ENCODE peak calls at places on chromosome 15, in four cellular contexts. B is uterus, E is tibial artery, K is colonic mucosa. Y is an unnamed sample. For H3K4me1, the result is how much of the 10 kb centered on the place peaks cover.

GRCh38 chr15:56608993-56609392 is 124.3 kb downstream of the ZNF280D start:
- DNase-seq in B (no peak), E (no peak), K (no peak), Y (no peak)

GRCh38 chr15:39242345-39242744 is 338.5 kb upstream of the THBS1 start:
- DNase-seq in E (peak), K (no peak), B (no peak), Y (peak)

GRCh38 chr15:100959066-100960050 is 40.2 kb downstream of the LRRK1 start:
- DNase-seq in K (no peak), E (no peak), B (no peak), Y (no peak)

GRCh38 chr15:38196116-38196515 is 56.5 kb upstream of the SPRED1 start:
- DNase-seq in B (no peak), E (no peak), K (no peak), Y (no peak)

GRCh38 chr15:101258238-101259144 is 6.6 kb upstream of the CHSY1 start:
- DNase-seq in B (peak), E (no peak), K (peak), Y (no peak)

GRCh38 chr15:74196175-74196574 is 6.4 kb downstream of the STRA6 start:
- DNase-seq in B (peak), E (peak), K (peak), Y (no peak)

GRCh38 chr15:99619712-99620111 is 53.9 kb downstream of the MEF2A start:
- DNase-seq in B (no peak), E (no peak), K (no peak), Y (no peak)

GRCh38 chr15:35038655-35039534 is 46.2 kb downstream of the NANOGP8 start:
- DNase-seq in K (no peak), B (no peak), E (no peak), Y (peak)

GRCh38 chr15:94305133-94305532 is 73.8 kb downstream of the MCTP2 start:
- DNase-seq in E (no peak), B (no peak), K (no peak), Y (no peak)

GRCh38 chr15:74901612-74902063 is 5.0 kb downstream of the FAM219B start:
- DNase-seq in B (peak), K (peak), E (peak), Y (peak)

GRCh38 chr15:89177633-89178306 is 43.6 kb downstream of the RLBP1 start:
- DNase-seq in B (peak), K (peak), E (peak), Y (peak)

DNA sequence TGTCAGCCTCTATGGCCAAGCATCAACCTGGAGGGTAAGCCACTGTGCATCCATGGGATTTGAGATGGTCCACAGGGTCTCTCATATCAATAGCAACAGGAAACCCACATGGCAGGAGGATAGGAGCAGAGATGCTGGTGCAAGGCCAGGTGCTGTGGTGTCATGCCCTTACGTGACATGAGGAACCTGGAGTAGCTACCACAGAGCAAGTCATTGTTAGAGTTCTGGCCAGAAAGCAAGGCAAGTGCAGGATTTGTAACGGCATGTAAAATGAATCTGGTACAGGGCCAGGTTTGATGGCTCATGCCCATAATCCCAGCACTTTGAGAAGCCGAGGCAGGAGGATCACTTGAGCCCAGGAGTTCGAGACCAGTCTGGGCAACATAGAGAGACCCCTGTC is 14.8 kb upstream of the ZNF774 start:
- DNase-seq in E (no peak), B (no peak), K (no peak), Y (peak)
- TF ChIP-seq CTCF in E (no peak), B (no peak), K (no peak), Y (no peak)

GRCh38 chr15:90210593-90210992 is 9.5 kb downstream of the SEMA4B start:
- DNase-seq in K (no peak), B (no peak), E (no peak), Y (no peak)
- H3K4me1 ChIP-seq in K (under half), B (under half), E (under half), Y (under half)

DNA sequence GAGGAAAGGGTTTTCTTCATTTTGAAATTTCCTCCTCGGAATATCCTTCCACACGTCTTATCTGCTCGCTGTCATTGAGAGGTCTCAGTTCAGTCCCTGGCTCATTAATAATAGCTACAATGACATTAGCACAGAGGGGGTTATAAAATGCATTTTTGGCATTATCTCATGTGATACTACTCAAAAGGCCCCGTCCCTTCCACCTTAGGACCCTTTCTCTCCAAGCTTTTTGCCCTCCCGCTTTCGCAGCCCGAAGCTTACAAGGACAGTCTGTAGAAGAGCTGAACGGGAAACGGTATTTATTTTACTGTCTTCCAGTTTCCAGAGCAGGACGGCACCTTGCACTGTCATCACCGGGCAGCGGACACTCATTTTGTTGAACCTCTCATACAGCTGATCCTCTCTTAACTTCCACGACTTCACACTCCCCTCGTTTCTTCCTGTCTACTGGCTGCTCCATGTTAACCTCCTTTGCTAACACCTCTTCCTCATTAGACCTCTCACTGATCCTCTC is 5.6 kb upstream of the PLEKHO2 start:
- DNase-seq in K (no peak), B (no peak), E (no peak), Y (no peak)
- H3K27ac ChIP-seq in K (no peak), B (peak), E (peak), Y (no peak)

DNA sequence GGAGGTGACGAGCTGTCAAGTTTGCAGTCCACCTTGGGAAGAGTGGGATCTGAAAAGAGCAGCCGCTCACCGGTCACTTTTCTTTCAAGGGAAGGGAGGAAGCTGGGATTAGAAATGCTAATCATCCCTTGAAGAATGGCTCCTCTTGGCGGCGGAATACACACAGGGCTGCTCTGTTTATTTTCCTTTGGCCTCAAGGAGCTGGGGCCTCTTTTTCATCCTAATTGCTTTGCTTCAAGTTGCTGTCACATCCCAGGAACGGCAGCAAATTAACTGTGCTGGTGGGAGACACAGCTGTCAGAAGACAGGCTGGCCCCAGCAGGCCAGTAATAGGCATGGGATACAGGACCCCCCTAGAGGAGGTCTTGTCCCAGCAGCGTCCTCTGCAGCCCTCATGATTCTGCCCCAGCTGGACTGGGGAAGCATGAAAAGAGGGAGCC is 6.7 kb downstream of the KBTBD13 start:
- DNase-seq in E (no peak), K (no peak), B (peak), Y (no peak)
- TF ChIP-seq CTCF in E (peak), K (no peak), B (peak), Y (peak)

Y was measured in foreskin keratinocyte.